ENCODE peak calls at places on chromosomes 7 and 10, in five cellular contexts. T, R, V, E and O are unnamed samples.

GRCh38 chr10:49831352-49832040 is 69.4 kb upstream of the OGDHL start:
- DNase-seq in T (no peak), R (no peak), V (no peak), E (peak; percentile 36), O (no peak)

GRCh38 chr7:141593134-141593533 is 41.9 kb downstream of the AGK start:
- DNase-seq in T (no peak), R (no peak), V (no peak), E (no peak), O (no peak)

GRCh38 chr7:23235688-23236280 is 10.8 kb upstream of the GPNMB start:
- DNase-seq in T (no peak), R (no peak), V (no peak), E (no peak), O (no peak)

GRCh38 chr7:87599336-87599735 is 1.3 kb downstream of the ABCB1 start:
- DNase-seq in T (peak; percentile 32), R (no peak), V (no peak), E (no peak), O (no peak)

GRCh38 chr10:101441539-101442455 is 87.8 kb downstream of the BTRC start:
- DNase-seq in T (peak; percentile 24), R (no peak), V (no peak), E (peak; percentile 13), O (no peak)

GRCh38 chr7:66557214-66558200 is 71.2 kb upstream of the KCTD7 start:
- DNase-seq in T (peak; percentile 77), R (peak; percentile 85), V (peak; percentile 86), E (peak; percentile 87), O (peak; percentile 70)

GRCh38 chr7:44634839-44635591 is 28.6 kb downstream of the OGDH start:
- DNase-seq in T (peak; percentile 91), R (no peak), V (no peak), E (no peak), O (no peak)

GRCh38 chr10:82358486-82359097 is 483.6 kb downstream of the NRG3 start:
- DNase-seq in T (no peak), R (no peak), V (no peak), E (no peak), O (no peak)

GRCh38 chr7:24442170-24442777 is 131.0 kb upstream of the PALS2 start:
- DNase-seq in T (no peak), R (no peak), V (no peak), E (no peak), O (no peak)

GRCh38 chr7:141286522-141286921 is 212.7 kb downstream of the TMEM178B start:
- DNase-seq in T (no peak), R (no peak), V (no peak), E (no peak), O (no peak)

GRCh38 chr7:132024290-132024689 is 467.9 kb upstream of the PODXL start:
- DNase-seq in T (no peak), R (no peak), V (no peak), E (no peak), O (no peak)

GRCh38 chr10:6299234-6299633 is 96.5 kb downstream of the PFKFB3 start:
- DNase-seq in T (no peak), R (no peak), V (no peak), E (no peak), O (peak; percentile 30)
- TF ChIP-seq CTCF in T (no peak), R (no peak), V (no peak), E (no peak), O (no peak)

GRCh38 chr7:16661924-16662323 is 15.9 kb downstream of the BZW2 start:
- DNase-seq in T (no peak), R (no peak), V (no peak), E (no peak), O (no peak)

GRCh38 chr7:16652888-16653287 is 6.9 kb downstream of the BZW2 start:
- DNase-seq in T (no peak), R (no peak), V (no peak), E (no peak), O (no peak)

GRCh38 chr7:16660702-16661464 is 14.9 kb downstream of the BZW2 start:
- DNase-seq in T (no peak), R (no peak), V (no peak), E (no peak), O (no peak)

GRCh38 chr7:16655394-16655793 is 9.4 kb downstream of the BZW2 start:
- DNase-seq in T (no peak), R (no peak), V (no peak), E (no peak), O (no peak)

DNA sequence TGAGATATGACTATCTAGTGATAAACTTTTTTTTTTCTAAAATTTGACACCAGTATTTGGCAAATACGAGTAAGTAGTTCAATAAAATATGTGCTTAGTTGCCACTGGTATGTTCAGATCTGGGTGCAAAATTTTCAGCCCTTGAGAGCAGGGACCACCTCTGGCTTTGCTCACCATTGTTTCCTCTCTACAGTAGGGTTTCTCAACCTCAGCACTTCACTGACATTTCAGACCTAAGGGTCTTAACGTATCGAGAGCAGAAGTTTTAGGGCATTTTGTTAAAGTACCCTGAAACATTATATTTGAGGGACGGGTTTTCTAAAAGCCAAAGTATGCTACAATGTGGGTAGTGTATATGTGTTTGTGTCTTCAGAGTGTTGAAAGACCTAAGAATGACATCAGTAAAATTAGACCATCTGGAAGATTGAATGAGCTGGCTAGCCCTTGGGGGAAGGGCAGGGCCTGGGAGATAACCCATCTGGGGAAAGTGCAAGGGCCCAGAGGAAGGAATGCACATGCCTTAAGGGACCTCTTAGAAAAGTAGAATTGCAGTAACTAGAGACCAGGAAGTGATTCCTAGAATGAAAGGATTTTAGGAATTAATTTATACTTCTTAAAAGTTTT is 11.8 kb downstream of the BZW2 start:
- DNase-seq in T (no peak), R (no peak), V (no peak), E (no peak), O (no peak)
- TF ChIP-seq CTCF in T (no peak), R (no peak), V (peak; percentile 37), E (no peak), O (no peak)

GRCh38 chr7:31646969-31647368 is 40.0 kb upstream of the PPP1R17 start:
- DNase-seq in T (no peak), R (no peak), V (no peak), E (no peak), O (no peak)

GRCh38 chr7:31642681-31643115 is 44.3 kb upstream of the PPP1R17 start:
- DNase-seq in T (no peak), R (no peak), V (no peak), E (no peak), O (no peak)

GRCh38 chr7:31651800-31652326 is 35.2 kb upstream of the PPP1R17 start:
- DNase-seq in T (no peak), R (no peak), V (no peak), E (no peak), O (no peak)

GRCh38 chr7:31651234-31651633 is 35.8 kb upstream of the PPP1R17 start:
- DNase-seq in T (no peak), R (no peak), V (no peak), E (no peak), O (no peak)

GRCh38 chr7:31648288-31648687 is 38.7 kb upstream of the PPP1R17 start:
- DNase-seq in T (no peak), R (no peak), V (no peak), E (no peak), O (no peak)
- TF ChIP-seq CTCF in T (no peak), R (peak; percentile 32), V (peak; percentile 56), E (peak; percentile 29), O (peak; percentile 52)

DNA sequence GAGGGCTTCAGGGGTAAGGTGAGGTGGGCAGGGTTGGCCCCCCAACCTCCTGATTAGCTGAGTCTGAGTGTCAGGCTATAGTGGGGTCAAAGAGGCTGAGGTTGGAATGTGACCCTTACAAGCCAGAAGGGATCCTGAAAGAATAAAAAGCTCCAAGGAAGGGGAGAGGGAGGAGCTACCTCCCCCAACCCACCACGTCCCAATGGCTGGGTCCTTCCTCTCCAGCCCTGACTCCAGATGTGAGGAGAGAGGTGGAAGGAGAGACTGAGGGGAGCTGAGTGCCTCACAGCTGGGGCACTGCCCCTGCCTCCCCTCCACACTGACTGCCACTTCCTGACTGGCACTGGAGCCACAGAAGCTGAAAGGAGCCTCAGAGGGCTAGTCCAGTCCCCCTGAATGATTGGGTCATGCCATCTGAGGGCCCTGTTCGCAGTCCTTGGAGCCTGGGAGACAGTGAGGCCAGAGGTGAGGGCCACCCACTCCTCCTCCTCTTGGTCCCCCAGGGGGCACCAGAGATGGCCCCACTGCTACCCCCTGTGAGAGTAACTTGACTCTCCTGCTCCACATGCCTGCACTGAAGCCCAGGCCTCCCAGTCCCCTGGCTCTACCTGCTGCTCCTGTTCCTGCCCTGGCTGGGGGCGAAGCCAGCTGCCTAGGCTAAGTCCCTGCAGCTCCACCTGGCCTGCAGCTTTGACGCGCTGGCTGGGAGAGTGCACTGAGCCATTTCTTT is 20.5 kb downstream of the IMPDH1 start:
- DNase-seq in T (no peak), R (peak; percentile 33), V (no peak), E (peak; percentile 31), O (no peak)
- TF ChIP-seq CTCF in T (no peak), R (no peak), V (no peak), E (no peak), O (no peak)

GRCh38 chr7:1445341-1445740 is 13.9 kb downstream of the MICALL2 start:
- DNase-seq in T (no peak), R (no peak), V (no peak), E (no peak), O (no peak)

GRCh38 chr7:1448958-1449357 is 10.3 kb downstream of the MICALL2 start:
- DNase-seq in T (no peak), R (no peak), V (no peak), E (no peak), O (no peak)

GRCh38 chr7:1446611-1447032 is 12.6 kb downstream of the MICALL2 start:
- DNase-seq in T (no peak), R (no peak), V (no peak), E (no peak), O (no peak)

GRCh38 chr7:1447551-1448244 is 11.6 kb downstream of the MICALL2 start:
- DNase-seq in T (no peak), R (no peak), V (no peak), E (no peak), O (no peak)

DNA sequence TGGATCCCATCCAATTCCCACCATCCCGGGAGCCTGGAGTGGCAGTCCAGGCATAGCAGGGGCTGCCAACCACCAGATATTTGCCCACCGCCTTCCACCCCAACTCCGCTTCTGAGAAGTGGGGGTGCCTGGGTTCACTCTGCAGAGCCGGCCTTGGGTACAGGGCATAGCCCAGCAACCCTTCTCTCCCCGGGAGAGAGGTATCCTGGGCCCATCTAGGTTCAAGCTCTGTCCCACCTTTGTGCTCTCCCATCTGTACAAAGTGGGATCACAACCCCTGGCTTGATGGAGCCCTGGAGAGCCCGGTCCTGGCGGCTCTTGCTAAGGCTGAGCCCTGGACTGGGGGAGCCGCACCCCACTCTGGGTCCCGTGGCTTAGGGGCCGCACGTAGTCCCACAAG is 12.2 kb downstream of the MICALL2 start:
- DNase-seq in T (no peak), R (no peak), V (no peak), E (no peak), O (no peak)
- TF ChIP-seq CTCF in T (no peak), R (no peak), V (no peak), E (no peak), O (no peak)

GRCh38 chr7:122552769-122553168 is 146.1 kb downstream of the RNF133 start:
- DNase-seq in T (no peak), R (no peak), V (no peak), E (no peak), O (no peak)

GRCh38 chr7:122553761-122554160 is 145.2 kb downstream of the RNF133 start:
- DNase-seq in T (no peak), R (no peak), V (no peak), E (no peak), O (no peak)

GRCh38 chr7:122549578-122549977 is 149.3 kb downstream of the RNF133 start:
- DNase-seq in T (no peak), R (no peak), V (no peak), E (no peak), O (no peak)

GRCh38 chr7:122546496-122546895 is 152.4 kb downstream of the RNF133 start:
- DNase-seq in T (no peak), R (no peak), V (no peak), E (no peak), O (no peak)

GRCh38 chr7:122550545-122550944 is 148.4 kb downstream of the RNF133 start:
- DNase-seq in T (no peak), R (no peak), V (no peak), E (no peak), O (no peak)
- TF ChIP-seq CTCF in T (no peak), R (no peak), V (peak; percentile 40), E (no peak), O (peak; percentile 39)